ENCODE peak calls at places on chromosomes 11 and 22, in six cellular contexts. Q is Calu3; U is AG10803; G is BE2C; L is CD4-positive, alpha-beta T cell; T is AG04450. J is an unnamed sample.

GRCh38 chr11:57273448-57274058 is 36.5 kb upstream of the APLNR start:
- DNase-seq in Q (no peak), G (no peak), U (no peak), L (no peak), T (no peak), J (no peak)

GRCh38 chr11:44755553-44756505 is 29.1 kb downstream of the TSPAN18 start:
- DNase-seq in G (peak), T (no peak), Q (no peak), L (no peak), U (peak), J (no peak)

GRCh38 chr22:37075046-37075445 is 23.5 kb downstream of the KCTD17 start:
- DNase-seq in U (no peak), Q (no peak), L (no peak), G (no peak), T (no peak), J (no peak)

GRCh38 chr22:42434283-42434682 is 2.1 kb upstream of the NFAM1 start:
- DNase-seq in L (no peak), Q (no peak), T (no peak), U (no peak), G (peak), J (no peak)

GRCh38 chr11:129440028-129440630 is 64.5 kb downstream of the BARX2 start:
- DNase-seq in G (no peak), Q (peak), U (no peak), L (no peak), T (no peak), J (no peak)

GRCh38 chr11:26276798-26277424 is 55.0 kb upstream of the ANO3 start:
- DNase-seq in G (peak), L (no peak), Q (peak), U (peak), T (peak), J (peak)

GRCh38 chr11:118703563-118704106 is 24.2 kb upstream of the TREH start:
- DNase-seq in T (no peak), L (no peak), U (no peak), G (no peak), Q (no peak), J (no peak)

GRCh38 chr11:76599041-76600013 is 71.2 kb downstream of the LRRC32 start:
- DNase-seq in T (no peak), G (no peak), Q (no peak), L (no peak), U (no peak), J (no peak)

GRCh38 chr11:102252339-102252891 is 64.9 kb upstream of the BIRC3 start:
- DNase-seq in T (no peak), G (no peak), Q (no peak), U (peak), L (no peak), J (no peak)

GRCh38 chr22:49427341-49427740 is 400.3 kb downstream of the BRD1 start:
- DNase-seq in G (no peak), U (no peak), Q (no peak), L (no peak), T (no peak), J (no peak)

GRCh38 chr11:19849947-19850593 is 137.4 kb downstream of the NAV2 start:
- DNase-seq in U (peak), G (no peak), L (no peak), T (no peak), Q (no peak), J (no peak)
- TF ChIP-seq CTCF in U (no peak), G (no peak), L (no peak), T (no peak), Q (no peak), J (no peak)

DNA sequence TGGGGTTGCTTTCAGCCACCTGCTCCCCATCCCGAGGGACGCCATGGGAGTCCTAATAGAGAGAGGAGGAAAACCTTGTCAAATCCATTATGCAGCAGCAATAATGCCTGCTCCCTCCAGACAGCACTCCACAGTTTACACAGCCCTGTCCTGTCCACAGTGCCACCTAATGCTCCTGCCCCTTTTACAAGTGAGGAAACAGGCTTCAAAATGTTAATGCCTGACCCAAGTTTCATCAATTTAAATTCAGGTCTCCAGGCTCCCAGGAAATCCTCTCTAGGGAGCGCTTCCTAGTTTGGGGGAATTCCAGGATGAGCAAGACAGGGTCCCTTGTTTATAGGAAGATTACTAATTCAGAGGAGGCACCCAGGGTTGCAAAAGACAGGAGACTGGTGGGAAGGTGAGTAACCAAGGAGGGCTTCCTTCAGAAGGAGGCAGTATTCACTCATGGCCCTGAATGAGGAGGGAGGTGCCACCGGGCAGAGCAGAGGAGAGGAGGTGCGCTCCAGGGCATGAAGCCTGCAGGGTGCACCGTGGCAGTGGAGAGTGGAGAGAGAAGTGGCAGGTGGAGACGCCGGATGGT is 1.5 kb downstream of the TMEM132A start:
- DNase-seq in G (no peak), T (peak), L (no peak), U (no peak), Q (no peak), J (no peak)
- TF ChIP-seq CTCF in G (no peak), T (peak), L (no peak), U (no peak), Q (no peak), J (no peak)

DNA sequence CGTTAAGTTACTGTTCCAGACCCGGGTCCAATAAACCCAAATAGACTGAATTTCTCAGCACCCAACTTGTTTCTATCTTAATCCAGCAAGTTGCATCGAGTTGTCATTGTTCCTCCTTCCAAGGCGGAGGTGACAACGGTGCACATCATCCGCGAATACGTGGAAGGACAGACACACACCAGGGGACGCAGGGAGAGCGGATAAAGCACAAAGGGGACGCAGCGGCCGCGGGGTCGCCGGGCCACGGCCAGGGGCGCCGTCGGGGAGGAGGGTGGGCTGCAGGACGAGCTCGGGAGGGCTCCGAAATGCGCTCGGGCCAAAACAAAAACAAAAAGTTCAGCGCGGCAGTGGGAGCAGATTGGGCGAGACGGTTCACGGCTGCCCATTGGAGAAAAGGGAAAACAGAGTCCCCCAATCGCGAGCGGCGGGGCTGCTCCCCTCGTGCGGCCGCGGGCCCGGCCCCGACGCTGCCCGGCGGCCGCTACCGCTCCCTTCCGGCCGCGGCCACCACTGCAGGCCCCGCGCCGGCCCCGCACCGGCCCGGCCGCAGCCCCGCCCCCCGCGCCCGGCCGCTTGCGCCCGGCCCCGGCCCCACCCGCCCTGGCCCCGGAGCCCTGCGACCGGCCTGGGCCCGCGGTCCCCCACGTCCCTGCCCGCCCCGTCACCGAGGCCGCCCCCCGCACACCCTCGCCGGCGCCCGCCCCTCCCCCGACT is 518 bp downstream of the KMT5B start:
- DNase-seq in U (peak), G (peak), Q (peak), T (peak), L (peak), J (peak)
- TF ChIP-seq CTCF in U (no peak), G (peak), Q (no peak), T (peak), L (no peak), J (no peak)

DNA sequence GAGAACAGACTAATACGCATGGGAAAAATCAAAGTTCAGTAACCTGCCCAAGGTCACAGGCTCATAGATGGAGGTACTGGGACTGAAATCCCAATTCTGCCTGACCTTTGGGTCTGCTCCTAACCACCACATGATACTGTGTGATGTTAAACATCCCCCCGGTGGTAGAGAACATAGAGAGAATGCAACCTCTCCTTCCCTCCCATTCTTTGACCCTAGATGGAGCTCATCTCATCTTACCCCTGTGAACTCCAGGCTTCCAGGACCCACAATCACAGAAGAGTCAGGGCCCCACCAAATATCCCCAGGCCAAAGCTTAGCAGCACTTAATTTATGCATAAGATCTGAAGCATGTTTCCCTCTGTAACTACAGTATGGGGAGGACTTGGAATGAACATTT is 198.5 kb downstream of the MYO18B start:
- DNase-seq in Q (no peak), L (no peak), T (no peak), G (no peak), U (no peak), J (no peak)
- TF ChIP-seq CTCF in Q (no peak), L (no peak), T (no peak), G (peak), U (no peak), J (no peak)

GRCh38 chr11:72814139-72814830 is at the start of gene ATG16L2:
- DNase-seq in G (peak), L (peak), Q (peak), U (peak), T (no peak), J (peak)
- TF ChIP-seq CTCF in G (peak), L (peak), Q (no peak), U (no peak), T (no peak), J (no peak)

GRCh38 chr11:66981976-66982578 is 7.0 kb downstream of the C11orf86 start:
- DNase-seq in T (peak), Q (peak), G (peak), U (peak), L (no peak), J (peak)
- TF ChIP-seq CTCF in T (no peak), Q (no peak), G (no peak), U (no peak), L (no peak), J (no peak)

GRCh38 chr11:68044898-68045351 is 6.1 kb downstream of the TCIRG1 start:
- DNase-seq in T (no peak), U (no peak), G (peak), Q (no peak), L (no peak), J (no peak)

GRCh38 chr11:68043349-68044144 is 4.7 kb downstream of the TCIRG1 start:
- DNase-seq in L (no peak), Q (no peak), T (no peak), U (peak), G (peak), J (no peak)

GRCh38 chr11:68045900-68046299 is 7.1 kb downstream of the TCIRG1 start:
- DNase-seq in U (no peak), Q (no peak), T (no peak), G (peak), L (no peak), J (no peak)

GRCh38 chr11:68043029-68043348 is 4.2 kb downstream of the TCIRG1 start:
- DNase-seq in Q (no peak), G (no peak), U (no peak), T (no peak), L (no peak), J (no peak)

GRCh38 chr11:68044145-68044813 is 5.5 kb downstream of the TCIRG1 start:
- DNase-seq in U (no peak), G (peak), Q (no peak), T (no peak), L (no peak), J (no peak)
- TF ChIP-seq CTCF in U (no peak), G (peak), Q (no peak), T (no peak), L (no peak), J (no peak)

GRCh38 chr11:18789942-18790341 is 1.7 kb downstream of the PTPN5 start:
- DNase-seq in L (no peak), U (no peak), Q (no peak), G (no peak), T (no peak), J (no peak)

GRCh38 chr11:18792066-18792591 is 531 bp upstream of the PTPN5 start:
- DNase-seq in U (no peak), Q (no peak), T (no peak), G (no peak), L (no peak), J (no peak)

GRCh38 chr11:18792827-18793226 is 1.2 kb upstream of the PTPN5 start:
- DNase-seq in T (no peak), L (no peak), Q (no peak), U (no peak), G (no peak), J (no peak)

GRCh38 chr11:18790820-18791174 is 801 bp downstream of the PTPN5 start:
- DNase-seq in G (no peak), U (no peak), Q (no peak), L (no peak), T (no peak), J (no peak)

DNA sequence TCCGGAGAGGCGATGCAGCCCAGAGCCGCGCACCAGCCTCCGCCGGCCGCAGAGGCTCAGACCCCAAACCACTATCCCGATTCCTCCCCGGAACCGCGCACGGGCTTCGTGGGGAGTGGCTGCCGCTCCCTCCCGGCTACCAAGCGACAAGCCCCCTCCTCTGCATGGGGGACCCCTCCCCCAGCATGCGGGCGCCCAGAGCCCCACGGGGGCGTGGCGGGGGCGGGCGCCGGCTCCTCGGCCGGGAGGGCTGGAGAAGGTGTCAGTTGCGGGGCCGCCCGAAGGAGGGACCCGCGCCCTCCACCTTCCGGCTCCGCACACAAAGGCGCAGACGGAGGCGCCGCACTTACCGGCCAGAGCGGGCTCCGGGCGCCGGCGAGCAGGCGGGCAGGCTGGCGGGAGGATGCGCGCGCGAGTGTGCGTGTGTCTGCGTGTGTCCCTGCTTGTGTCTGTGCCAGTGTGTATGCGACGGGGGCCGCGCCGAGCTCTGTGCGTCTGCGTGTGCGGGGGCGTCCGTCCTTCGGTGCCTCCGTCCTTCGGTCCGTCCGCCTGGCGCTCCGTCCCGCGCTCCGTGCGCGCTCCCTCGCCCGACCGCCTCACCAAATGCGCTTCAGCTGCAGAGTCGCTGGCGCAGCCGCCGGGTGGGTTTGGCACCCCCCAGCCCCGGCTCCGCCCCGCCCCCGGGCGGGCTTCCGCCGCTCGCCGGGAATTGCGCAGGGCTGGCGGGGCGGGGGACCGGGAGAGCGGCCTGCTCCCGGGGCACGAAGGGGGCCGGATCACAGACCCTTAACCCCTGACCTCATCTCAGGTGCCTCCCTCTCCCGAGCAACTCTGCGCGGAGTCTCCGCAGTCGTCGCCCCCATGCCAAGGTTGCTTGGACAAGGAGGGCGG is at the start of gene PTPN5:
- DNase-seq in G (no peak), U (no peak), T (no peak), L (no peak), Q (no peak), J (no peak)
- TF ChIP-seq CTCF in G (no peak), U (no peak), T (no peak), L (no peak), Q (no peak), J (no peak)

GRCh38 chr11:131691558-131692041 is 321.2 kb downstream of the NTM start:
- DNase-seq in U (peak), G (peak), Q (no peak), L (no peak), T (no peak), J (peak)
- TF ChIP-seq CTCF in U (peak), G (peak), Q (no peak), L (peak), T (peak), J (peak)

GRCh38 chr11:133360860-133361688 is 171.2 kb downstream of the OPCML start:
- DNase-seq in L (no peak), Q (no peak), T (no peak), U (no peak), G (no peak), J (no peak)

GRCh38 chr11:133366088-133366487 is 166.2 kb downstream of the OPCML start:
- DNase-seq in L (no peak), Q (no peak), T (no peak), G (no peak), U (no peak), J (no peak)

GRCh38 chr11:133362156-133362555 is 170.1 kb downstream of the OPCML start:
- DNase-seq in G (no peak), L (no peak), U (no peak), T (no peak), Q (no peak), J (no peak)

GRCh38 chr11:133362921-133363320 is 169.4 kb downstream of the OPCML start:
- DNase-seq in G (no peak), T (no peak), L (no peak), U (no peak), Q (no peak), J (no peak)

DNA sequence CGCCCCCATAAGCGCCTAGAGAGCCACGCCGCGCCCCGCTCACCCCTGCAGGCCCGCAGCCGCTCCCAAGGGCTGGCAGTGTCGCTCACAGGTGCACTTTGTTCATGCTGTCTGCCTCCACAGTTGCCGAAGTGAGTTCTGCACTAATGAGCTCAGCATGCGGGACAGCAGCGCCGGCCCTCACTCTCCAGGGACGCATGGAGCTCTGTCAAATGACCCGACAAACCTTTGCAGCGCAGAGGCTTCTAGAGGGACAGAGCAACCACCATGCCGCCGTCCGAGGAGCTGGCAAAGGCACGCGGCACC is 170.7 kb downstream of the OPCML start:
- DNase-seq in T (no peak), Q (no peak), G (no peak), L (no peak), U (no peak), J (no peak)
- TF ChIP-seq CTCF in T (no peak), Q (no peak), G (no peak), L (no peak), U (no peak), J (no peak)

J was measured in activated CD8-positive, alpha-beta T cell treated with anti-CD3 and anti-CD28 coated beads for 36 hours.